ENCODE peak calls at places on chromosomes 7 and 10, in ten cellular contexts. B is NCI-H69; U is H54; G is T-helper 1 cell; E is naive thymus-derived CD8-positive, alpha-beta T cell; P is NCI-H1048; L is RCC 7860; M is NCI-H774; V is body of pancreas; D is H4. I is an unnamed sample.

GRCh38 chr10:124414077-124414476 is 4.6 kb downstream of the OAT start:
- DNase-seq in B (no peak), U (no peak), G (no peak), E (no peak), P (no peak), L (no peak), M (no peak), V (no peak), D (no peak), I (no peak)

GRCh38 chr10:3778708-3779108 is 6.3 kb downstream of the KLF6 start:
- DNase-seq in B (no peak), U (no peak), G (no peak), E (no peak), P (no peak), L (no peak), M (no peak), V (no peak), D (no peak), I (no peak)

GRCh38 chr7:107854989-107855388 is 36.0 kb upstream of the DLD start:
- DNase-seq in B (no peak), U (no peak), G (no peak), E (no peak), P (no peak), L (no peak), M (no peak), V (no peak), D (peak), I (peak)

GRCh38 chr7:2818653-2819052 is 25.5 kb downstream of the GNA12 start:
- DNase-seq in B (no peak), U (no peak), G (no peak), E (no peak), P (no peak), L (no peak), M (no peak), V (no peak), D (no peak), I (no peak)

GRCh38 chr7:120502825-120503224 is 229.8 kb downstream of the KCND2 start:
- DNase-seq in B (peak), U (no peak), G (no peak), E (no peak), P (no peak), L (no peak), M (no peak), V (no peak), D (no peak), I (no peak)

GRCh38 chr7:116630357-116630756 is 41.6 kb upstream of the MET start:
- DNase-seq in B (peak), U (no peak), G (no peak), E (no peak), P (no peak), L (no peak), M (no peak), V (no peak), D (no peak), I (no peak)

GRCh38 chr10:122143238-122143841 is 127.8 kb upstream of the BTBD16 start:
- DNase-seq in B (peak), U (no peak), G (no peak), E (no peak), P (no peak), L (no peak), M (no peak), V (no peak), D (no peak), I (no peak)

GRCh38 chr10:21372651-21373410 is 152.7 kb downstream of the SKIDA1 start:
- DNase-seq in B (peak), U (peak), G (no peak), E (peak), P (peak), L (peak), M (peak), V (peak), D (peak), I (peak)

GRCh38 chr7:138129551-138130165 is 53.4 kb downstream of the AKR1D1 start:
- DNase-seq in B (no peak), U (no peak), G (no peak), E (no peak), P (no peak), L (no peak), M (no peak), V (no peak), D (no peak), I (no peak)

GRCh38 chr10:130169136-130169888 is 33.1 kb downstream of the GLRX3 start:
- DNase-seq in B (peak), U (no peak), G (no peak), E (no peak), P (no peak), L (peak), M (no peak), V (no peak), D (no peak), I (peak)

GRCh38 chr7:123538189-123538714 is 3.9 kb upstream of the IQUB start:
- DNase-seq in B (no peak), U (peak), G (no peak), E (no peak), P (no peak), L (peak), M (no peak), V (no peak), D (peak), I (peak)